ENCODE peak calls at places on chromosome 1, in eight cellular contexts. One of them, this sample, is unnamed.

GRCh38 chr1:217135987-217136894 is 413.0 kb upstream of the ESRRG start:
- DNase-seq in endodermal cell: peak
- DNase-seq in mammary epithelial cell: no peak
- DNase-seq in K562: no peak
- DNase-seq in fibroblast of lung: no peak
- DNase-seq in IMR-90: no peak
- DNase-seq in H9: peak
- DNase-seq in PC-3: no peak
- DNase-seq in this sample: no peak

GRCh38 chr1:85344256-85344694 is 67.8 kb upstream of the BCL10 start:
- DNase-seq in endodermal cell: peak
- DNase-seq in mammary epithelial cell: peak
- DNase-seq in K562: peak
- DNase-seq in fibroblast of lung: peak
- DNase-seq in IMR-90: peak
- DNase-seq in H9: peak
- DNase-seq in PC-3: peak
- DNase-seq in this sample: peak

GRCh38 chr1:152954436-152954835 is 7.4 kb downstream of the SPRR5 start:
- DNase-seq in endodermal cell: no peak
- DNase-seq in mammary epithelial cell: peak
- DNase-seq in K562: peak
- DNase-seq in fibroblast of lung: no peak
- DNase-seq in IMR-90: no peak
- DNase-seq in H9: no peak
- DNase-seq in PC-3: peak
- DNase-seq in this sample: no peak

GRCh38 chr1:31799196-31799894 is 16.5 kb downstream of the SPOCD1 start:
- DNase-seq in endodermal cell: peak
- DNase-seq in mammary epithelial cell: no peak
- DNase-seq in K562: no peak
- DNase-seq in fibroblast of lung: peak
- DNase-seq in IMR-90: no peak
- DNase-seq in H9: no peak
- DNase-seq in PC-3: no peak
- DNase-seq in this sample: no peak

GRCh38 chr1:27689423-27690173 is 17.6 kb upstream of the IFI6 start:
- DNase-seq in endodermal cell: no peak
- DNase-seq in mammary epithelial cell: no peak
- DNase-seq in K562: no peak
- DNase-seq in fibroblast of lung: peak
- DNase-seq in IMR-90: peak
- DNase-seq in H9: no peak
- DNase-seq in PC-3: no peak
- DNase-seq in this sample: peak

GRCh38 chr1:209643295-209644020 is 8.8 kb downstream of the LAMB3 start:
- DNase-seq in endodermal cell: no peak
- DNase-seq in mammary epithelial cell: no peak
- DNase-seq in K562: no peak
- DNase-seq in fibroblast of lung: peak
- DNase-seq in IMR-90: no peak
- DNase-seq in H9: no peak
- DNase-seq in PC-3: no peak
- DNase-seq in this sample: no peak

GRCh38 chr1:216119600-216119999 is 303.6 kb downstream of the USH2A start:
- DNase-seq in endodermal cell: no peak
- DNase-seq in mammary epithelial cell: peak
- DNase-seq in K562: peak
- DNase-seq in fibroblast of lung: peak
- DNase-seq in IMR-90: peak
- DNase-seq in H9: no peak
- DNase-seq in PC-3: peak
- DNase-seq in this sample: peak

GRCh38 chr1:54808443-54809207 is 7.5 kb upstream of the TTC22 start:
- DNase-seq in endodermal cell: peak
- DNase-seq in mammary epithelial cell: no peak
- DNase-seq in K562: no peak
- DNase-seq in fibroblast of lung: no peak
- DNase-seq in IMR-90: no peak
- DNase-seq in H9: peak
- DNase-seq in PC-3: no peak
- DNase-seq in this sample: no peak

GRCh38 chr1:24872446-24872845 is 57.6 kb downstream of the RUNX3 start:
- DNase-seq in endodermal cell: no peak
- DNase-seq in mammary epithelial cell: no peak
- DNase-seq in K562: no peak
- DNase-seq in fibroblast of lung: no peak
- DNase-seq in IMR-90: no peak
- DNase-seq in H9: no peak
- DNase-seq in PC-3: no peak
- DNase-seq in this sample: no peak

GRCh38 chr1:15014521-15014920 is 139.0 kb upstream of the TMEM51 start:
- DNase-seq in endodermal cell: no peak
- DNase-seq in mammary epithelial cell: no peak
- DNase-seq in K562: no peak
- DNase-seq in fibroblast of lung: no peak
- DNase-seq in IMR-90: peak
- DNase-seq in H9: no peak
- DNase-seq in PC-3: no peak
- DNase-seq in this sample: no peak

GRCh38 chr1:113253187-113253966 is 136.9 kb upstream of the MAGI3 start:
- DNase-seq in endodermal cell: no peak
- DNase-seq in mammary epithelial cell: no peak
- DNase-seq in K562: no peak
- DNase-seq in fibroblast of lung: no peak
- DNase-seq in IMR-90: no peak
- DNase-seq in H9: no peak
- DNase-seq in PC-3: no peak
- DNase-seq in this sample: no peak

GRCh38 chr1:159953866-159954515 is at the start of gene SLAMF9:
- DNase-seq in endodermal cell: no peak
- DNase-seq in mammary epithelial cell: peak
- DNase-seq in K562: no peak
- DNase-seq in fibroblast of lung: peak
- DNase-seq in IMR-90: peak
- DNase-seq in H9: peak
- DNase-seq in PC-3: peak
- DNase-seq in this sample: peak

GRCh38 chr1:55275151-55275748 is 60.1 kb upstream of the USP24 start:
- DNase-seq in endodermal cell: peak
- DNase-seq in mammary epithelial cell: peak
- DNase-seq in K562: peak
- DNase-seq in fibroblast of lung: peak
- DNase-seq in IMR-90: peak
- DNase-seq in H9: no peak
- DNase-seq in PC-3: no peak
- DNase-seq in this sample: no peak

GRCh38 chr1:66138613-66139012 is 345.9 kb downstream of the PDE4B start:
- DNase-seq in endodermal cell: no peak
- DNase-seq in mammary epithelial cell: no peak
- DNase-seq in K562: no peak
- DNase-seq in fibroblast of lung: no peak
- DNase-seq in IMR-90: no peak
- DNase-seq in H9: no peak
- DNase-seq in PC-3: no peak
- DNase-seq in this sample: no peak

GRCh38 chr1:66143661-66144060 is 351.0 kb downstream of the PDE4B start:
- DNase-seq in endodermal cell: no peak
- DNase-seq in mammary epithelial cell: no peak
- DNase-seq in K562: no peak
- DNase-seq in fibroblast of lung: no peak
- DNase-seq in IMR-90: no peak
- DNase-seq in H9: no peak
- DNase-seq in PC-3: no peak
- DNase-seq in this sample: no peak

GRCh38 chr1:66135165-66135564 is 342.5 kb downstream of the PDE4B start:
- DNase-seq in endodermal cell: no peak
- DNase-seq in mammary epithelial cell: no peak
- DNase-seq in K562: no peak
- DNase-seq in fibroblast of lung: no peak
- DNase-seq in IMR-90: no peak
- DNase-seq in H9: no peak
- DNase-seq in PC-3: no peak
- DNase-seq in this sample: no peak

GRCh38 chr1:66137235-66137634 is 344.5 kb downstream of the PDE4B start:
- DNase-seq in endodermal cell: no peak
- DNase-seq in mammary epithelial cell: no peak
- DNase-seq in K562: no peak
- DNase-seq in fibroblast of lung: no peak
- DNase-seq in IMR-90: peak
- DNase-seq in H9: no peak
- DNase-seq in PC-3: no peak
- DNase-seq in this sample: no peak

DNA sequence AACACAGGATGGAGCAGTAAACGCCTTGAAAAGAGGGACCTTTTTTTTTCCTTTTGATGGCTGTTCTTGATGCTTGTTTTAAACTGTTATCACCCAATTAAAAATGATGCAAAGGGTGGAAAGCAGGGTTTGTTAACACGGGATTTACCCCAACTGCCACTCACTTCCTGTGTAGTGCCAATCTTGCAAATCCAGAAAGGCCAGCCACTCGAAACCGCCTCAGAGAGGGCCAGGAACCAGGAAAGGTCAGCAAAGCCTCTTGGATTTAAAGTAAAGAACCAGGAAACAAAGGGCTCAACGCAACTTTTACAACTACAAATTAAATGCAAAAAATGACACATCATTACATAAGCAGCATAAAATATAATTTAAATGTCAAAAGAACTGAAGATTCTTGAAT is 347.4 kb downstream of the PDE4B start:
- DNase-seq in endodermal cell: no peak
- DNase-seq in mammary epithelial cell: no peak
- DNase-seq in K562: no peak
- DNase-seq in fibroblast of lung: no peak
- DNase-seq in IMR-90: no peak
- DNase-seq in H9: no peak
- DNase-seq in PC-3: peak
- DNase-seq in this sample: no peak
- H3K9ac ChIP-seq in endodermal cell: no peak
- H3K9ac ChIP-seq in mammary epithelial cell: no peak
- H3K9ac ChIP-seq in K562: no peak
- H3K9ac ChIP-seq in fibroblast of lung: no peak
- H3K9ac ChIP-seq in IMR-90: no peak
- H3K9ac ChIP-seq in H9: no peak
- H3K9ac ChIP-seq in PC-3: no peak
- H3K9ac ChIP-seq in this sample: no peak

DNA sequence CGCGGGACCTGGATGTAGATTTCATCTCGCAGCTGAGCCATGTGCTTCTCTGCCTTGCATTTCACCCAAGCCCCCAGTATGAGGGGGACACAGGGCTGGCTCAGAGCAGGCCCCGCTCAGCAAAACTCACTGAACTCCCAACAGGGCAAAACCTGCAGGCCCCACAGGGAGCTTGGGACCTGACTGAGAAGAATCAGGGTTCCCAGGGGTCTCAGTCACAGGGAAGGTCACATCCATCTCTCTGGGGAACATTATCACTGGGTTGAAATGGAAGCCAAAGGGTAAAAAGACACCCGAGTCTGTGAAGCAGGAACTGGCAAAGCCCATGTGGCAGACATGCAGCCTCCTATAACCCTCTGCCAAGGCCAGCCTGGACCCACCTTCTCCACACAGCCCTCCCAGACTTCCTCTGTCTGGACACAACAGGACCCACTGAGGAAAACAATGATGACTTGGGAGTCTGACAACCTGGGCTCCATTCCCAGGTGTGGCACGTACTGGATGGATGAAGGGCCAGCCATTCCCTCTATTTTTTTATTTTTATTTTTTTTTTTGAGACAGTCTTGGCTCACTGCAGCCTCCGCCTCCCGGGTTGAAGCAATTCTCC is 11.7 kb downstream of the HSPG2 start:
- DNase-seq in endodermal cell: no peak
- DNase-seq in mammary epithelial cell: no peak
- DNase-seq in K562: no peak
- DNase-seq in fibroblast of lung: no peak
- DNase-seq in IMR-90: no peak
- DNase-seq in H9: no peak
- DNase-seq in PC-3: no peak
- DNase-seq in this sample: no peak
- H3K9ac ChIP-seq in endodermal cell: no peak
- H3K9ac ChIP-seq in mammary epithelial cell: no peak
- H3K9ac ChIP-seq in K562: peak
- H3K9ac ChIP-seq in fibroblast of lung: no peak
- H3K9ac ChIP-seq in IMR-90: no peak
- H3K9ac ChIP-seq in H9: no peak
- H3K9ac ChIP-seq in PC-3: no peak
- H3K9ac ChIP-seq in this sample: peak

DNA sequence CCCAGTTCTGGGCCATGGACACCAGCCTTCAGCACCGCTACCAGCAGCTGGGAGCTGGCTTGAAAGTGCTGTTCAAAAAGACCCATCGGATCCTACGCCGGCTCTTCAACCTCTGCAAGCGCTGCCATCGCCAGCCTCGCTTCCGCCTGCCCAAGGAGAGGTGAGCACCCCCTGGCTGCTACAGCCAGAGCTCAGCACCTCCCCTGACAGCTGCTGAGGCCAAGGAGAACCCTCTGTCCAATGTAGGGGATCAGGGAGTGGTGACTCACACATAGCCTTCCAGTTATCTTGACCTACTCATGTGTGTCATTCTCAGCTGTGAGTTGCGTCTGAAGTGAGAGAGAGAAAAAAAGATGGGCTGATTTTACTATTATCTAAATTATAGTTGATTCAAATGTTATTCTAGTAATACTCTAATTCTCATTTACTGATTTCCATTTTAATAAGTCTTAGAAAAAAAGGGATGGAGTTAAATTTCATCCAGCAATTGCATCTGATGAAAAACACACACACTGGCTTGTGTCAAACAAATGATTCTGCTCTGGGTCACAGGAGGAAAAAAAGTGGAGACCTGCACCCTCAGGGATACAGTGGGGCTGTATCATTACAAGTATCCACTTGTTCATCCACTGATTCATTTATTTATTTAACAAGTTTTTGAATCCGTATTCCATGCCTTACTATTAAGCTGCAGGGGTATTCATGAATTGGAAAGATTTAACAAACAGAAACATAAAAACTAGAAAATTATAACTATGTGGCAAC is 108.0 kb downstream of the BRINP2 start:
- DNase-seq in endodermal cell: peak
- DNase-seq in mammary epithelial cell: peak
- DNase-seq in K562: peak
- DNase-seq in fibroblast of lung: peak
- DNase-seq in IMR-90: peak
- DNase-seq in H9: peak
- DNase-seq in PC-3: no peak
- DNase-seq in this sample: peak
- H3K9ac ChIP-seq in endodermal cell: no peak
- H3K9ac ChIP-seq in mammary epithelial cell: no peak
- H3K9ac ChIP-seq in K562: no peak
- H3K9ac ChIP-seq in fibroblast of lung: no peak
- H3K9ac ChIP-seq in IMR-90: no peak
- H3K9ac ChIP-seq in H9: no peak
- H3K9ac ChIP-seq in PC-3: no peak
- H3K9ac ChIP-seq in this sample: no peak

DNA sequence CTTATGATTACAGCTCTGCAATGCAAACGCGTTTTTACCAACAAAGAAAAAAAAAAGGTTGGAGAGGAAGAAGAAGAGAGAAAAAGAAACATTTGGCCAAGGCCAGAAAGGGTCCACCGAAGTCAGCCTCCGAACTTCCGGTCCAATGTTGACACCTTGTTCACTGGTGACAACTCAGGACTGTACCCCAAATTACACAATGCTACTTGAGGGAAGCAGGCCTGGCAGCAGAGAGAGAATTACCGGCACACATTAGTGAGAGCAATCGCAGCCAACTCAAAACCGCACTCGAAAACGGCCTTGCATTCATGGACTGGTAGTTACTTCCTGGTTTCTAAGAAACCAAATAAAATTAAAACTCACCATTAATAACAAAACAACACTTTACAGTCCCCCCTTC is 652.5 kb downstream of the KIF26B start:
- DNase-seq in endodermal cell: no peak
- DNase-seq in mammary epithelial cell: no peak
- DNase-seq in K562: no peak
- DNase-seq in fibroblast of lung: no peak
- DNase-seq in IMR-90: no peak
- DNase-seq in H9: no peak
- DNase-seq in PC-3: no peak
- DNase-seq in this sample: no peak
- H3K9ac ChIP-seq in endodermal cell: no peak
- H3K9ac ChIP-seq in mammary epithelial cell: no peak
- H3K9ac ChIP-seq in K562: no peak
- H3K9ac ChIP-seq in fibroblast of lung: no peak
- H3K9ac ChIP-seq in IMR-90: no peak
- H3K9ac ChIP-seq in H9: no peak
- H3K9ac ChIP-seq in PC-3: no peak
- H3K9ac ChIP-seq in this sample: no peak